ENCODE peak calls at places on chromosomes 11 and 22, in six cellular contexts. G is K562, Z is stomach, K is transverse colon, U is HCT116, R is GM12891. W is an unnamed sample.

GRCh38 chr11:57977709-57978108 is 46.0 kb upstream of the OR9Q1 start:
- DNase-seq in G (no peak), Z (peak), K (no peak), U (no peak), R (no peak), W (no peak)

GRCh38 chr22:50730941-50731661 is 6.9 kb upstream of the ACR start:
- DNase-seq in G (no peak), Z (no peak), K (no peak), U (no peak), R (no peak), W (no peak)

GRCh38 chr11:2433106-2433925 is 11.0 kb downstream of the TRPM5 start:
- DNase-seq in G (no peak), Z (no peak), K (no peak), U (no peak), R (no peak), W (no peak)

GRCh38 chr11:83172551-83172950 is 15.6 kb downstream of the PCF11 start:
- DNase-seq in G (no peak), Z (no peak), K (no peak), U (no peak), R (no peak), W (no peak)

GRCh38 chr22:42399315-42400271 is 32.6 kb downstream of the NFAM1 start:
- DNase-seq in G (peak), Z (peak), K (peak), U (no peak), R (no peak), W (no peak)

GRCh38 chr22:42180349-42180842 is 49.8 kb upstream of the CYP2D6 start:
- DNase-seq in G (peak), Z (no peak), K (peak), U (no peak), R (no peak), W (no peak)

GRCh38 chr11:111665779-111666178 is 63.5 kb downstream of the SIK2 start:
- DNase-seq in G (peak), Z (no peak), K (no peak), U (no peak), R (no peak), W (no peak)

GRCh38 chr11:64661146-64661545 is 61.9 kb downstream of the NRXN2 start:
- DNase-seq in G (no peak), Z (no peak), K (no peak), U (no peak), R (no peak), W (no peak)

GRCh38 chr11:17894929-17895658 is 117.8 kb downstream of the SERGEF start:
- DNase-seq in G (no peak), Z (no peak), K (no peak), U (no peak), R (no peak), W (no peak)

GRCh38 chr22:41917906-41918791 is 3.3 kb upstream of the SHISA8 start:
- DNase-seq in G (no peak), Z (peak), K (peak), U (no peak), R (no peak), W (no peak)

GRCh38 chr11:3178349-3178748 is 13.2 kb upstream of the OSBPL5 start:
- DNase-seq in G (no peak), Z (no peak), K (no peak), U (no peak), R (no peak), W (no peak)

GRCh38 chr22:19892249-19892879 is 37.7 kb upstream of the GNB1L start:
- DNase-seq in G (peak), Z (no peak), K (no peak), U (no peak), R (peak), W (peak)

GRCh38 chr11:2382927-2383822 is 6.1 kb downstream of the CD81 start:
- DNase-seq in G (no peak), Z (no peak), K (peak), U (no peak), R (no peak), W (no peak)

GRCh38 chr11:123707606-123708205 is 33.8 kb downstream of the ZNF202 start:
- DNase-seq in G (peak), Z (peak), K (peak), U (peak), R (peak), W (no peak)

GRCh38 chr11:2569321-2569721 is 124.5 kb downstream of the KCNQ1 start:
- DNase-seq in G (no peak), Z (no peak), K (no peak), U (no peak), R (no peak), W (no peak)

GRCh38 chr11:5809905-5810792 is 1.4 kb downstream of the OR52N2 start:
- DNase-seq in G (peak), Z (no peak), K (no peak), U (no peak), R (no peak), W (no peak)

GRCh38 chr11:5808500-5809121 is at the start of gene OR52N2:
- DNase-seq in G (peak), Z (peak), K (peak), U (peak), R (peak), W (no peak)

GRCh38 chr11:5803982-5804381 is 4.7 kb upstream of the OR52N2 start:
- DNase-seq in G (no peak), Z (no peak), K (no peak), U (no peak), R (no peak), W (no peak)

GRCh38 chr11:5809122-5809519 is 397 bp downstream of the OR52N2 start:
- DNase-seq in G (no peak), Z (no peak), K (no peak), U (no peak), R (no peak), W (no peak)

GRCh38 chr11:5807580-5807979 is 1.1 kb upstream of the OR52N2 start:
- DNase-seq in G (no peak), Z (no peak), K (no peak), U (no peak), R (no peak), W (no peak)
- TF ChIP-seq POLR2AphosphoS5 in G (no peak), Z (no peak), K (no peak), U (no peak), R (no peak), W (no peak)

GRCh38 chr11:14635559-14635958 is 8.0 kb upstream of the PDE3B start:
- DNase-seq in G (no peak), Z (no peak), K (no peak), U (no peak), R (no peak), W (no peak)

GRCh38 chr11:14637868-14638409 is 5.7 kb upstream of the PDE3B start:
- DNase-seq in G (no peak), Z (no peak), K (no peak), U (no peak), R (no peak), W (no peak)

GRCh38 chr11:14638561-14638960 is 5.0 kb upstream of the PDE3B start:
- DNase-seq in G (no peak), Z (no peak), K (peak), U (no peak), R (no peak), W (no peak)

GRCh38 chr11:14636119-14636518 is 7.5 kb upstream of the PDE3B start:
- DNase-seq in G (no peak), Z (no peak), K (no peak), U (no peak), R (no peak), W (no peak)

DNA sequence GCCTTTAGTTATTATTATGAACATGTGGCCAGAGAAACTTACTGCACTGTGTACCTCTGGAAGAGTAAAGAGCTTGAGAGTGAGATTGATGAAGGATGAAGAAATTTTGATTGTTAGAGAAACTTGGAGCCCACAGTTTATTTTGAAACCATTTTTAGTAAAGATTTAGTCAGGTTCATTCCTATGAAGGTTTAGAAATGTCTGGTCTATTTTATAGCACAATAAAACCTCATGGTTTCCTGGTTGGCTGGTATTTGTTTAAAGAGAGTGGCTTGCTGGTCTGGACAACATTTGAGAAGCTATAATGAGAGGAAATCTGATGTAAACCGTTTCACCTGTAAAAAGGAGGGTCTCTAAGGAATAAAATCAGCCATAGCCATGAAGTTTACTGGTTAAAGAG is 8.8 kb upstream of the PDE3B start:
- DNase-seq in G (no peak), Z (no peak), K (no peak), U (no peak), R (no peak), W (no peak)
- TF ChIP-seq POLR2AphosphoS5 in G (no peak), Z (no peak), K (no peak), U (no peak), R (no peak), W (no peak)

DNA sequence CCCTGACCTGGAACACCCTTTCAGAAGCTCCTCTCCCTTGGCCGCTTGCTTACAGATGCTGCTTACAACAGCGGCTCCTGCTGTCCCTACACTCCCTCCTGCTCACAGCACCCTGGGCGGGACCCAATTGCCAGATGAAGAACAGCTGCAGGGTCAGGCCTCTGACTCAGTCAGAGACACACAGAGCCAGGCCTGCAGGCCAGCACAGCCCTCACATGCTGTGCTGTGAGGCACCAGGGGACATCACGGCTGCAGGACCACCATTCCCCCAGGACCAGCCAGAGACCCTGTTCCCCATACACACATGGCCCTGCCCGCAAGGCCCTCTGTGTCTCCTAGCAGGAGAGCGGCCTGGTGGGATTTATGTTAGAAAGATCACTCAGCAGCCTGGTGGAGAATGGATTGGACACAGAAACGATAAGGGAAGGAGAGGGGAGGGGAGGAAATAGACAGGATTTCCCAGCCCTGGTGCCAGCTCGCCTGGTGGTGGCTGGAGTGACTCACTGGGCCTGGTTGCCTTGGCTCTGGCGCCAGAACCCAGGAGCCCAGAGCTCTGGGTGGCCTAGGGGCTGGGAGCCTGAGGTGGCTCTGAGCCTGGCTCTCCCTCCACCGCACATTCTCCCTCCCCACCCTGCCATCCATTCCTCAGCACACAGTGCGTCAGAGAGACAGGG is 6.7 kb downstream of the CAPN5 start:
- DNase-seq in G (peak), Z (peak), K (peak), U (peak), R (no peak), W (peak)
- TF ChIP-seq POLR2AphosphoS5 in G (no peak), Z (peak), K (peak), U (no peak), R (no peak), W (no peak)

GRCh38 chr11:128210148-128210940 is 377.0 kb downstream of the ETS1 start:
- DNase-seq in G (no peak), Z (no peak), K (peak), U (peak), R (no peak), W (no peak)
- TF ChIP-seq POLR2AphosphoS5 in G (no peak), Z (no peak), K (peak), U (peak), R (no peak), W (no peak)

GRCh38 chr22:35345808-35346505 is 34.9 kb upstream of the HMOX1 start:
- DNase-seq in G (no peak), Z (no peak), K (no peak), U (no peak), R (no peak), W (no peak)

GRCh38 chr22:35347462-35347861 is 33.4 kb upstream of the HMOX1 start:
- DNase-seq in G (no peak), Z (no peak), K (no peak), U (no peak), R (no peak), W (no peak)

GRCh38 chr22:35346596-35347220 is 34.2 kb upstream of the HMOX1 start:
- DNase-seq in G (no peak), Z (no peak), K (no peak), U (no peak), R (no peak), W (no peak)

GRCh38 chr22:35343664-35344550 is 37.0 kb upstream of the HMOX1 start:
- DNase-seq in G (no peak), Z (no peak), K (no peak), U (no peak), R (no peak), W (no peak)

DNA sequence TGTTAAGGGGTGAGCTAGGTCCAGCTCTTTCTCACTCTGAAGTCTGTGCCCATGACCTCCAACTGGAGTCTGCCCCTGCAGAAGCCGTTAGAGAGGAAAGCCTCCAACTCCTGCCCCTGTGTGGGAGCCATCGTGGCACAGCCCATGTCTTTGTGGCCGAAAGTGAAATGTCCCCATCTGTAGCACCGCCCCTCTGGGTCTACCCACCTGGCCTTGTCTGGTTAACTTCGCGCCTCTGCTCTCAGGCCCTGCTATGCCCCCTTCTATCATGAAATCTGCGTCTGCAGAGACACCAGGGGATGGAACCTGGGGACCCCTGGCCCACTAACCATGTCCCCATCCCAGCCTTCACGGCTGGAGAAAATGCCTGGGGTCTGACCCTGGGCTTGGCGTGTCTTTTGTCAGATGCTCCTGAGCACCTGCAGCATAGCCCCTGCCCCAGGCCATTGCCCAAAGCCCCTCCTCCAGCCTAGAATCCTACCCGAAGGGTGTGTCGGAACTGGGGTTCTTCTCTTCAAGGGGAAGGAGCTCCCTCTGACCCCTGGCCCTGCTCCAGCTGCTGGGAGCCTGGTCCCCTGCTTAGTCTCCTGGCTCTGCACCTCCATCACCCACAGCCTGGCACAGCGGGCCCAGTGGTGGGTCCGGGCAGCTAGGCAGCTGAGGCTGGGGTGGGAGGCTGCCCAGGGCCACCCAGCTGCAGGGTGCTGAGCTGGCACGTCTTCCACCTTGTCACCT is 35.8 kb upstream of the HMOX1 start:
- DNase-seq in G (no peak), Z (no peak), K (peak), U (no peak), R (no peak), W (no peak)
- TF ChIP-seq POLR2AphosphoS5 in G (no peak), Z (no peak), K (no peak), U (no peak), R (no peak), W (no peak)

GRCh38 chr22:28801845-28802594 is 1.7 kb upstream of the XBP1 start:
- DNase-seq in G (peak), Z (peak), K (peak), U (no peak), R (no peak), W (no peak)
- TF ChIP-seq POLR2AphosphoS5 in G (no peak), Z (peak), K (no peak), U (no peak), R (no peak), W (no peak)

GRCh38 chr22:23176645-23177027 is 3.7 kb upstream of the BCR start:
- DNase-seq in G (no peak), Z (no peak), K (no peak), U (no peak), R (no peak), W (no peak)

GRCh38 chr22:23180301-23180892 is at the start of gene BCR:
- DNase-seq in G (peak), Z (peak), K (peak), U (peak), R (peak), W (peak)

GRCh38 chr22:23179381-23180294 is 671 bp upstream of the BCR start:
- DNase-seq in G (peak), Z (peak), K (peak), U (no peak), R (no peak), W (no peak)

GRCh38 chr22:23177197-23177596 is 3.1 kb upstream of the BCR start:
- DNase-seq in G (peak), Z (no peak), K (no peak), U (no peak), R (no peak), W (no peak)

GRCh38 chr22:23178512-23179254 is 1.6 kb upstream of the BCR start:
- DNase-seq in G (peak), Z (peak), K (peak), U (peak), R (peak), W (peak)
- TF ChIP-seq POLR2AphosphoS5 in G (no peak), Z (no peak), K (no peak), U (no peak), R (no peak), W (no peak)

GRCh38 chr11:95512177-95512576 is 277.4 kb downstream of the FAM76B start:
- DNase-seq in G (no peak), Z (no peak), K (peak), U (no peak), R (no peak), W (no peak)
- TF ChIP-seq POLR2AphosphoS5 in G (no peak), Z (peak), K (peak), U (no peak), R (no peak), W (no peak)

DNA sequence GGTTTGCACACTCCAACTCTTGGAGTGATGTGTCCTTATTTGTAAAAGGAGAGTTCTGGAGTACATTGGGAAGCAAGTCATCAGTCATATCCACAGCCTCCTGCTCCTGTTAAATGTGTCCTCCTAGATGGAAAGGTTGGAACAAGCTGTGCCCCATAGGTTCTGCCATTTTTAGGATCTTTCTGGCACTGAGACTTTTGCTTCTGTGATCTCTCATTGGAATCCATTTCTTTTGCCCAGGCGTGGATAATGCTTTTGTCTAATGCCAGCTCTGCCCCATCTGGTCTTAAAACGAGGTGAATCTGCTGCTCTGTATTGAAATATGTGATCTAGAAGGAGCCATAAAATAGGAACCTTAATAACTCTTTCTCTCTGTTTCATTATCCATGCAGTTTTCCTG is 66.4 kb downstream of the ZBTB16 start:
- DNase-seq in G (no peak), Z (no peak), K (no peak), U (no peak), R (no peak), W (no peak)
- TF ChIP-seq POLR2AphosphoS5 in G (no peak), Z (no peak), K (no peak), U (no peak), R (no peak), W (no peak)

W was measured in GM12892.